ENCODE peak calls at places on chromosomes 1 and 21, in five cellular contexts. S, H, F, G and V are unnamed samples.

GRCh38 chr1:41890841-41891311 is 27.8 kb downstream of the HIVEP3 start:
- DNase-seq in S (no peak), H (no peak), F (no peak), G (peak), V (no peak)

GRCh38 chr1:220824031-220824989 is 37.6 kb downstream of the MTARC1 start:
- DNase-seq in S (no peak), H (no peak), F (no peak), G (no peak), V (no peak)

GRCh38 chr1:167756760-167757405 is 35.1 kb downstream of the MPZL1 start:
- DNase-seq in S (no peak), H (no peak), F (peak), G (no peak), V (no peak)

GRCh38 chr1:14516974-14517812 is 81.3 kb upstream of the KAZN start:
- DNase-seq in S (no peak), H (no peak), F (no peak), G (no peak), V (peak)

GRCh38 chr1:100428160-100428559 is 75.9 kb downstream of the CDC14A start:
- DNase-seq in S (no peak), H (no peak), F (no peak), G (no peak), V (no peak)

GRCh38 chr1:226424228-226425003 is 16.5 kb upstream of the PARP1 start:
- DNase-seq in S (no peak), H (no peak), F (no peak), G (no peak), V (no peak)

GRCh38 chr1:155181371-155182051 is 7.9 kb downstream of the TRIM46 start:
- DNase-seq in S (no peak), H (no peak), F (peak), G (no peak), V (no peak)

GRCh38 chr1:86409416-86410021 is 13.4 kb upstream of the ODF2L start:
- DNase-seq in S (no peak), H (no peak), F (no peak), G (no peak), V (no peak)

GRCh38 chr1:8395433-8395866 is 77.5 kb downstream of the SLC45A1 start:
- DNase-seq in S (no peak), H (no peak), F (no peak), G (no peak), V (no peak)

GRCh38 chr1:52970149-52970548 is 43.1 kb downstream of the SCP2 start:
- DNase-seq in S (peak), H (no peak), F (no peak), G (no peak), V (peak)

GRCh38 chr1:54259546-54259945 is 59.6 kb downstream of the MRPL37 start:
- DNase-seq in S (no peak), H (no peak), F (no peak), G (no peak), V (no peak)

GRCh38 chr1:154629160-154630073 is 21.4 kb upstream of the ADAR start:
- DNase-seq in S (no peak), H (no peak), F (no peak), G (no peak), V (no peak)

GRCh38 chr1:203534526-203534925 is 40.6 kb downstream of the OPTC start:
- DNase-seq in S (no peak), H (no peak), F (no peak), G (peak), V (peak)

GRCh38 chr21:41164981-41165650 is 2.8 kb upstream of the BACE2 start:
- DNase-seq in S (no peak), H (no peak), F (no peak), G (peak), V (peak)

GRCh38 chr1:204419064-204419403 is 7.4 kb upstream of the PPP1R15B start:
- DNase-seq in S (no peak), H (no peak), F (no peak), G (no peak), V (no peak)

GRCh38 chr1:41806472-41807155 is 112.1 kb downstream of the HIVEP3 start:
- DNase-seq in S (no peak), H (no peak), F (no peak), G (no peak), V (no peak)

GRCh38 chr1:32886012-32886827 is at the start of gene HPCA:
- DNase-seq in S (peak), H (no peak), F (no peak), G (peak), V (no peak)

GRCh38 chr1:94528271-94528670 is 13.3 kb downstream of the F3 start:
- DNase-seq in S (no peak), H (no peak), F (no peak), G (no peak), V (no peak)

GRCh38 chr21:42991992-42992740 is 17.8 kb downstream of the PKNOX1 start:
- DNase-seq in S (no peak), H (no peak), F (no peak), G (no peak), V (peak)

GRCh38 chr1:110338200-110339039 is 757 bp upstream of the RBM15 start:
- DNase-seq in S (peak), H (peak), F (peak), G (peak), V (peak)

GRCh38 chr21:35801388-35801787 is 258.9 kb downstream of the SETD4 start:
- DNase-seq in S (no peak), H (no peak), F (no peak), G (no peak), V (no peak)

GRCh38 chr1:37765937-37766664 is 1.2 kb upstream of the EPHA10 start:
- DNase-seq in S (peak), H (no peak), F (no peak), G (no peak), V (no peak)

DNA sequence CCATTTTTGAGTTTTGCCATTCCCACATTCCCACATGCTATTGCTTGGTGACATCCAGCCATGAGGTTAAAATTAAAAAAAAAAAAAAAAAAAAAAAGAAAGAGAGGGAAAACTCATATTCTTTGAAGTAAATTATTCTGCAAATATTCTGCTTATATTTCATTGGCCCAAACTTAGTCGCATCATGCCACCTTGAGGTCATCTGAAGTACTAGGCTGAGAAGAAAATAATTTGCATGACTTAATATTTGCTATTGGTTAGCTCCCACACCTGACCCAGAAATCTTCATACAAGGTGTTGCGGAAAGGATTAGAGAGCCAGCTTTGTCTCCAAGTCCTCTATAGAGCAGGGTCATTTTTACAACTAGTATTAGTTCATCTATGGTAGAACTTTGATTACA is 2206.0 kb downstream of the MRPL39 start:
- DNase-seq in S (no peak), H (no peak), F (no peak), G (no peak), V (no peak)
- TF ChIP-seq CTCF in S (peak), H (no peak), F (no peak), G (no peak), V (no peak)

GRCh38 chr1:199742547-199742946 is 285.0 kb upstream of the NR5A2 start:
- DNase-seq in S (no peak), H (no peak), F (no peak), G (no peak), V (peak)
- TF ChIP-seq CTCF in S (no peak), H (no peak), F (no peak), G (no peak), V (no peak)

GRCh38 chr1:88736633-88737248 is 52.7 kb downstream of the PKN2 start:
- DNase-seq in S (peak), H (no peak), F (no peak), G (no peak), V (no peak)
- TF ChIP-seq CTCF in S (peak), H (no peak), F (peak), G (no peak), V (peak)

DNA sequence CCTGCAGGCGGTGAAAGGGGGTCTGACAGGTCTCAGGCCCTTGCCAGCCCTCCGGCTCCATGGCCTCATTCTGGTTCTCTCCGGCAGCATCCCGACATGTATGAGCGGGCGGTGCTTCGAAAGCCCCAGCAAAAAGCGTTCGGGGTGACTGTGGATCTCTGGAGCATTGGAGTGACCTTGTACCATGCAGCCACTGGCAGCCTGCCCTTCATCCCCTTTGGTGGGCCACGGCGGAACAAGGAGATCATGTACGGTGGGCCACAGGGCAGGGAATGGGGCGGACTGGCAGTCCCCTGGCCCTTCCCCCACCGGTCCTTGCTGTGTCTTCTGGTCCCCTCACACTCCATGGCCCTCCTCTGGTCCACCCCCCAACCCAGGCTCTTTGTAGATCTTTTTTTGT is 6.3 kb downstream of the IKBKE start:
- DNase-seq in S (no peak), H (no peak), F (no peak), G (no peak), V (no peak)
- TF ChIP-seq CTCF in S (no peak), H (no peak), F (no peak), G (no peak), V (no peak)

DNA sequence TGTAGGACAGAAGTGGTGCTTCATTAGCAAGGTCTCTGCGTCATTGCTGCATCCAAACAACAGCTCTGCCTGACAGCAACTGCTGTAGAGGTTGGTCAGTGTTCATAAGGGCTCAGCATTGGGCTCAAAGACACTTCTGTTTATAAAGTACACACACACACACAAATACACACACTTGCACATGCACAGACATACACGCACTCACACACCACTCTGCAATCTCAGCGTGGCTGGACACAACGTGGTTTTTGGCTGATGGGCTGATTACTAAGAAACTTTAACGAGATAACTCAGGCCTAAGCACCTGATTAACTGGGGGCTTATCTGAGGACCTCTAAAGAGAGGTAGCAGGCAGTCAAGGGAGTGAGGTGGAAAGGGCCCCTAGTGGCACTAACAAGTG is 20.4 kb downstream of the CAMK1G start:
- DNase-seq in S (no peak), H (no peak), F (no peak), G (no peak), V (no peak)
- TF ChIP-seq CTCF in S (no peak), H (no peak), F (no peak), G (no peak), V (no peak)

GRCh38 chr1:235087906-235088305 is 40.7 kb downstream of the TOMM20 start:
- DNase-seq in S (no peak), H (no peak), F (no peak), G (no peak), V (no peak)

GRCh38 chr1:235093013-235093618 is 35.5 kb downstream of the TOMM20 start:
- DNase-seq in S (peak), H (no peak), F (peak), G (no peak), V (no peak)

GRCh38 chr1:235088440-235088839 is 40.2 kb downstream of the TOMM20 start:
- DNase-seq in S (no peak), H (no peak), F (no peak), G (no peak), V (no peak)

GRCh38 chr1:235088907-235089306 is 39.7 kb downstream of the TOMM20 start:
- DNase-seq in S (no peak), H (no peak), F (no peak), G (no peak), V (no peak)

GRCh38 chr1:235090406-235091069 is 38.1 kb downstream of the TOMM20 start:
- DNase-seq in S (peak), H (no peak), F (peak), G (no peak), V (no peak)
- TF ChIP-seq CTCF in S (no peak), H (no peak), F (no peak), G (no peak), V (peak)

DNA sequence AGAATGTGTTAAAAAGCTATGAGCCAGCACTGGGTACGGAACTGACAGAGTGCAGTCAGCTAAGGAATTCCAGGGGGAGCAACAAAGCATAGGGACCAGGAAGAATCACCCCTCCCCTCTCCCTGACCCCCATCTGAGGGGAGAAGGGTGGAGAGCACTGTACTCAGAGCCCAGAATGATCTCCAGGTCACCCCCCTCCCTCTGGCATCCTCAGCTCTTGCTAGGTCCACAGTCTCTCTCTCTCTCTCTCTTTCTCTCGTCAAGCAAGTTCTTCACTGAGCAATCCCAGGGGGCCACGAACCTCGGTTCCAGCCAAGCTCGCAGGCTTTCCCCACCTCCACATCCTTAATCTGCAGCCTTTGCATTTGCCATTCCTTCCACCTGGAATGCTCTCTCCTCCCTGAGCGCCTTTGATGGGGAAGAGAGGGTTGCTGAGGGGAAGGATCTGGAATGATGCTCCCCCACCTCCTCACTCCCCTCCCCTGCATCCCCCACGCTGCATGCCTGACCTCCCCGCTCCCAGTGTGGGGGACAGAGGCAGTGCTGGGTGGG is 6.7 kb upstream of the WASF2 start:
- DNase-seq in S (peak), H (no peak), F (no peak), G (no peak), V (no peak)
- TF ChIP-seq CTCF in S (no peak), H (no peak), F (no peak), G (no peak), V (peak)